ENCODE peak calls at places on chromosomes 1 and 21, in eight cellular contexts. One of them, this sample, is unnamed.

GRCh38 chr1:48652334-48652733 is 124.4 kb downstream of the BEND5 start:
- DNase-seq in choroid plexus epithelial cell: no peak
- DNase-seq in WTC11: no peak
- DNase-seq in bronchial epithelial cell: no peak
- DNase-seq in transverse colon: no peak
- DNase-seq in tibial artery: no peak
- DNase-seq in GM13977: no peak
- DNase-seq in AG04450: no peak
- DNase-seq in this sample: no peak

GRCh38 chr1:222523852-222524251 is 24.1 kb downstream of the HHIPL2 start:
- DNase-seq in choroid plexus epithelial cell: peak; percentile 8
- DNase-seq in WTC11: no peak
- DNase-seq in AG04450: no peak
- DNase-seq in transverse colon: no peak
- DNase-seq in tibial artery: no peak
- DNase-seq in bronchial epithelial cell: no peak
- DNase-seq in GM13977: no peak
- DNase-seq in this sample: no peak

GRCh38 chr1:206685256-206685748 is 597 bp downstream of the MAPKAPK2 start:
- DNase-seq in tibial artery: no peak
- DNase-seq in GM13977: peak; percentile 67
- DNase-seq in WTC11: no peak
- DNase-seq in AG04450: no peak
- DNase-seq in bronchial epithelial cell: no peak
- DNase-seq in transverse colon: no peak
- DNase-seq in choroid plexus epithelial cell: no peak
- DNase-seq in this sample: peak; percentile 57

GRCh38 chr21:15669247-15669646 is 60.5 kb upstream of the USP25 start:
- DNase-seq in choroid plexus epithelial cell: peak; percentile 75
- DNase-seq in GM13977: no peak
- DNase-seq in tibial artery: no peak
- DNase-seq in bronchial epithelial cell: no peak
- DNase-seq in AG04450: no peak
- DNase-seq in WTC11: no peak
- DNase-seq in transverse colon: no peak
- DNase-seq in this sample: no peak

GRCh38 chr1:185059950-185060571 is 14.7 kb downstream of the RNF2 start:
- DNase-seq in AG04450: no peak
- DNase-seq in choroid plexus epithelial cell: no peak
- DNase-seq in GM13977: no peak
- DNase-seq in transverse colon: no peak
- DNase-seq in WTC11: no peak
- DNase-seq in bronchial epithelial cell: no peak
- DNase-seq in tibial artery: no peak
- DNase-seq in this sample: no peak

GRCh38 chr1:21946836-21947587 is 9.9 kb upstream of the HSPG2 start:
- DNase-seq in transverse colon: no peak
- DNase-seq in choroid plexus epithelial cell: no peak
- DNase-seq in bronchial epithelial cell: no peak
- DNase-seq in WTC11: no peak
- DNase-seq in GM13977: no peak
- DNase-seq in AG04450: no peak
- DNase-seq in tibial artery: no peak
- DNase-seq in this sample: no peak

GRCh38 chr1:68051475-68051874 is 1.0 kb upstream of the DIRAS3 start:
- DNase-seq in AG04450: peak; percentile 37
- DNase-seq in GM13977: no peak
- DNase-seq in bronchial epithelial cell: peak; percentile 58
- DNase-seq in transverse colon: no peak
- DNase-seq in choroid plexus epithelial cell: peak; percentile 83
- DNase-seq in WTC11: peak; percentile 73
- DNase-seq in tibial artery: peak; percentile 77
- DNase-seq in this sample: peak; percentile 51

GRCh38 chr21:38806942-38807284 is 1.2 kb downstream of the ETS2 start:
- DNase-seq in GM13977: peak; percentile 44
- DNase-seq in bronchial epithelial cell: no peak
- DNase-seq in WTC11: no peak
- DNase-seq in choroid plexus epithelial cell: peak; percentile 45
- DNase-seq in tibial artery: no peak
- DNase-seq in transverse colon: no peak
- DNase-seq in AG04450: no peak
- DNase-seq in this sample: no peak

GRCh38 chr1:214310777-214311690 is 30.1 kb downstream of the SMYD2 start:
- DNase-seq in tibial artery: no peak
- DNase-seq in transverse colon: no peak
- DNase-seq in AG04450: no peak
- DNase-seq in bronchial epithelial cell: no peak
- DNase-seq in WTC11: no peak
- DNase-seq in GM13977: no peak
- DNase-seq in choroid plexus epithelial cell: no peak
- DNase-seq in this sample: no peak

GRCh38 chr1:161307892-161308638 is 1.7 kb downstream of the MPZ start:
- DNase-seq in GM13977: no peak
- DNase-seq in choroid plexus epithelial cell: peak; percentile 54
- DNase-seq in tibial artery: no peak
- DNase-seq in bronchial epithelial cell: no peak
- DNase-seq in AG04450: no peak
- DNase-seq in transverse colon: no peak
- DNase-seq in WTC11: no peak
- DNase-seq in this sample: no peak

GRCh38 chr1:42847721-42848470 is 1.5 kb downstream of the ZNF691 start:
- DNase-seq in choroid plexus epithelial cell: no peak
- DNase-seq in GM13977: no peak
- DNase-seq in tibial artery: no peak
- DNase-seq in transverse colon: no peak
- DNase-seq in AG04450: no peak
- DNase-seq in bronchial epithelial cell: no peak
- DNase-seq in WTC11: no peak
- DNase-seq in this sample: no peak

GRCh38 chr1:165369255-165369848 is 12.8 kb upstream of the LMX1A start:
- DNase-seq in WTC11: peak; percentile 78
- DNase-seq in tibial artery: no peak
- DNase-seq in GM13977: peak; percentile 62
- DNase-seq in bronchial epithelial cell: peak; percentile 29
- DNase-seq in AG04450: no peak
- DNase-seq in choroid plexus epithelial cell: peak; percentile 51
- DNase-seq in transverse colon: peak; percentile 57
- DNase-seq in this sample: peak; percentile 82

GRCh38 chr21:36217711-36218110 is 61.1 kb downstream of the DOP1B start:
- DNase-seq in bronchial epithelial cell: no peak
- DNase-seq in GM13977: no peak
- DNase-seq in choroid plexus epithelial cell: no peak
- DNase-seq in AG04450: no peak
- DNase-seq in tibial artery: no peak
- DNase-seq in transverse colon: no peak
- DNase-seq in WTC11: no peak
- DNase-seq in this sample: no peak

GRCh38 chr1:230807029-230807428 is 59.8 kb downstream of the CAPN9 start:
- DNase-seq in tibial artery: peak; percentile 88
- DNase-seq in bronchial epithelial cell: no peak
- DNase-seq in choroid plexus epithelial cell: no peak
- DNase-seq in transverse colon: no peak
- DNase-seq in AG04450: no peak
- DNase-seq in GM13977: no peak
- DNase-seq in WTC11: no peak
- DNase-seq in this sample: no peak

GRCh38 chr1:89884718-89885596 is 64.1 kb downstream of the LRRC8D start:
- DNase-seq in GM13977: no peak
- DNase-seq in tibial artery: no peak
- DNase-seq in bronchial epithelial cell: peak; percentile 75
- DNase-seq in choroid plexus epithelial cell: peak; percentile 71
- DNase-seq in WTC11: no peak
- DNase-seq in AG04450: no peak
- DNase-seq in transverse colon: no peak
- DNase-seq in this sample: no peak

GRCh38 chr1:193019442-193020026 is 39.6 kb downstream of the UCHL5 start:
- DNase-seq in tibial artery: no peak
- DNase-seq in WTC11: no peak
- DNase-seq in choroid plexus epithelial cell: peak; percentile 85
- DNase-seq in AG04450: peak; percentile 27
- DNase-seq in GM13977: peak; percentile 12
- DNase-seq in bronchial epithelial cell: peak; percentile 58
- DNase-seq in transverse colon: no peak
- DNase-seq in this sample: no peak
- TF ChIP-seq CTCF in tibial artery: peak; percentile 60
- TF ChIP-seq CTCF in WTC11: no peak
- TF ChIP-seq CTCF in choroid plexus epithelial cell: peak; percentile 47
- TF ChIP-seq CTCF in AG04450: peak; percentile 54
- TF ChIP-seq CTCF in GM13977: peak; percentile 54
- TF ChIP-seq CTCF in bronchial epithelial cell: peak; percentile 28
- TF ChIP-seq CTCF in transverse colon: peak; percentile 62
- TF ChIP-seq CTCF in this sample: peak; percentile 55

GRCh38 chr1:180928272-180929230 is 15.9 kb downstream of the KIAA1614 start:
- DNase-seq in transverse colon: no peak
- DNase-seq in GM13977: no peak
- DNase-seq in WTC11: no peak
- DNase-seq in choroid plexus epithelial cell: no peak
- DNase-seq in AG04450: no peak
- DNase-seq in tibial artery: no peak
- DNase-seq in bronchial epithelial cell: no peak
- DNase-seq in this sample: no peak

GRCh38 chr1:180927841-180928240 is 15.1 kb downstream of the KIAA1614 start:
- DNase-seq in tibial artery: no peak
- DNase-seq in GM13977: no peak
- DNase-seq in transverse colon: no peak
- DNase-seq in choroid plexus epithelial cell: no peak
- DNase-seq in AG04450: no peak
- DNase-seq in WTC11: no peak
- DNase-seq in bronchial epithelial cell: no peak
- DNase-seq in this sample: no peak

GRCh38 chr1:180925471-180926051 is 12.9 kb downstream of the KIAA1614 start:
- DNase-seq in choroid plexus epithelial cell: no peak
- DNase-seq in tibial artery: no peak
- DNase-seq in GM13977: no peak
- DNase-seq in bronchial epithelial cell: no peak
- DNase-seq in transverse colon: no peak
- DNase-seq in AG04450: no peak
- DNase-seq in WTC11: no peak
- DNase-seq in this sample: no peak

GRCh38 chr1:180926164-180926981 is 13.7 kb downstream of the KIAA1614 start:
- DNase-seq in transverse colon: no peak
- DNase-seq in WTC11: no peak
- DNase-seq in tibial artery: no peak
- DNase-seq in GM13977: no peak
- DNase-seq in choroid plexus epithelial cell: peak; percentile 74
- DNase-seq in AG04450: no peak
- DNase-seq in bronchial epithelial cell: no peak
- DNase-seq in this sample: peak; percentile 37

DNA sequence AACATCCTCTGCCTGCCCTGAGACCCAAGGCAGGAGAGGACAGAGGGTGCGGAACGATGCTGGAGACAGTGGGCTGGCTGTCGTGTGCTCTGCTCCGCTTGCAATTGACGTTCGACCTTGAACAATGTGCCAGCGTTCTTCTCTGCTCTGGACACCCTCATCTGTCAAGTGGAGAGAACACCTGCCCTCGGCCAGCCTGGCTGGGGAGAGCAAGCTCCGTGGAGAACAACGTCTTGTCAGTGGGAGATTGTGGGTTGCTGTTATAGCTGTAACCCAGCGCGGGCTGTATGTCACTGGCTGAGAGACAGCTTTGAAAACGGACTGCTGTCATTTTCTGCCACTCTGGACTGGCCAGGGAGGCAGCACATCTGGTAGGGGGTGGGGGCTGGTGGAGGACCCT is 14.7 kb downstream of the KIAA1614 start:
- DNase-seq in bronchial epithelial cell: no peak
- DNase-seq in GM13977: no peak
- DNase-seq in WTC11: no peak
- DNase-seq in transverse colon: no peak
- DNase-seq in tibial artery: no peak
- DNase-seq in AG04450: no peak
- DNase-seq in choroid plexus epithelial cell: no peak
- DNase-seq in this sample: no peak
- TF ChIP-seq CTCF in bronchial epithelial cell: no peak
- TF ChIP-seq CTCF in GM13977: no peak
- TF ChIP-seq CTCF in WTC11: no peak
- TF ChIP-seq CTCF in transverse colon: no peak
- TF ChIP-seq CTCF in tibial artery: no peak
- TF ChIP-seq CTCF in AG04450: no peak
- TF ChIP-seq CTCF in choroid plexus epithelial cell: no peak
- TF ChIP-seq CTCF in this sample: no peak

DNA sequence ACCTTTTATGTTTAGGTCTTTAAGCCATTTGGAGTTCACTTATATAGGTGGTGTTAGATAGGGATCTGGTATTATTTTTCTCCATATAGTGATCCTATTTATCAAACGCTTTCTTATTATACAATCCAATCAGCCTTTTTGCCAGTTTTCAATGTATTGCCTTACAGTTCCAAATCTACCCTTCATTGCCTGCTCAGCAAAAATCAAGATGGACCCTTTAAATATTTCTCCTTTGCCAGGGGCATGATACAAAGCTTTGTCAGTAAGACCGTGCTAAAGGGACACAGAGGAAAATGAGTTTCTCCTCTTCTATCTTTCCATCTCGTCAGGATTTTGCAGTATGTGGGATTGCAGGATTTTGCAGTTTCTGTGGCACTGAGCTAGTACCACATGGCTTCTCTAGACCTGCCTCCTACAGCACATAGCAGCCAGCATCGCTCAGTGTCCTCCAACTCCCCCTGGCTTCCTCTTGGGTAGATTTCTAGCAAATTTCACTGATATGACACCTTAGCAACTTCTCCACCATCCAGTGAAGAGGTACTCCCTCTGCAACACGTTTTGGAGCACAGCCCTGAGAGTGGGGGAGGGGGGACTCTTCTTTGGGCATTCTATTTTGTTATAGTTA is 22.5 kb upstream of the CAP1 start:
- DNase-seq in WTC11: no peak
- DNase-seq in bronchial epithelial cell: no peak
- DNase-seq in choroid plexus epithelial cell: no peak
- DNase-seq in GM13977: no peak
- DNase-seq in tibial artery: no peak
- DNase-seq in AG04450: no peak
- DNase-seq in transverse colon: no peak
- DNase-seq in this sample: no peak
- TF ChIP-seq CTCF in WTC11: no peak
- TF ChIP-seq CTCF in bronchial epithelial cell: no peak
- TF ChIP-seq CTCF in choroid plexus epithelial cell: no peak
- TF ChIP-seq CTCF in GM13977: no peak
- TF ChIP-seq CTCF in tibial artery: no peak
- TF ChIP-seq CTCF in AG04450: no peak
- TF ChIP-seq CTCF in transverse colon: no peak
- TF ChIP-seq CTCF in this sample: no peak

DNA sequence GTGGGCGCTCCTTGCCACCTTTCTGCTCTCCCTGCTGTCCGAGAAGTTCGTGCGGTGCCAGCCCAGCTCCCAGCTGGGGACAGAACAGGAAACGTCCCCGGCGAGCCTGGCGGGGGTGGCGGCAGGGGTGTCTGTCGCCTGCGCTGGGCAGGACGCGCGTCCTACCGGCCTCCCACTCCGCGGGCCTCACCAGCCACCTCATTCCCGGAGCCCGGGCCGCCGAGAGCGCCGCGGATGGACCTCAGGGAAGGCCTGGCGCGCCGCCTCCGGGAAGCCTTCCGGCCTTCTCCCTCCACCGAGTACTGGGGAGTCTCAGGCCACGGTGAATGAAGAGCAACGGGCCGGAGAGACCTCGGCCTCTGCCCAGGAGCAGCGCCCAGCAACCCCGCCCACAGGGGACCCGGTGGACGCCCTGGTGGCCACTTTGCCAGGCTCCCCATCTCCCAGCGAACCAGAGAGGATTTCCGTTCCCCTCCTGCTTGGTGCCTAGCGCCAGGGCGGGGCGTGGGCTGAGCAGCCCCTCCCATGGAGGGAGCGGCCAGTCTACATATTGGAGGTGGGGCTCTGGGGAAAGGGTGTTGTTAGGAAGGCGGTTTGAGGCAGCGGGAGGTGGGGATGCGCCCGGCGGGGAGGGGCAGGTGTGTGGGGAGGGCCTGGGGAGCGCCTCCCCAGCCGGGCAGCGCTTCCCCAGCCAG is 9.5 kb upstream of the TNFRSF14 start:
- DNase-seq in tibial artery: peak; percentile 94
- DNase-seq in AG04450: no peak
- DNase-seq in transverse colon: peak; percentile 95
- DNase-seq in bronchial epithelial cell: peak; percentile 72
- DNase-seq in WTC11: peak; percentile 83
- DNase-seq in GM13977: peak; percentile 95
- DNase-seq in choroid plexus epithelial cell: peak; percentile 58
- DNase-seq in this sample: peak; percentile 64
- TF ChIP-seq CTCF in tibial artery: peak; percentile 16
- TF ChIP-seq CTCF in AG04450: no peak
- TF ChIP-seq CTCF in transverse colon: peak; percentile 57
- TF ChIP-seq CTCF in bronchial epithelial cell: no peak
- TF ChIP-seq CTCF in WTC11: no peak
- TF ChIP-seq CTCF in GM13977: no peak
- TF ChIP-seq CTCF in choroid plexus epithelial cell: no peak
- TF ChIP-seq CTCF in this sample: no peak